ENCODE peak calls at places on chromosomes 4 and X, in nine cellular contexts. A is fibroblast of mammary gland; E is nephron progenitor cell; L is activated CD8-positive, alpha-beta T cell treated with anti-CD3 and anti-CD28 coated beads, Interleukin-2, amount 10 ng/mL, durations not matched to agents 7 days and 5 days; M is neuronal stem cell; D is B cell; N is dermis microvascular lymphatic vessel endothelial cell; J is Right ventricle myocardium superior; O is upper lobe of left lung. B is an unnamed sample.

GRCh38 chrX:47169273-47169672 is 24.3 kb downstream of the RBM10 start:
- DNase-seq in A (no peak), L (no peak), N (no peak), D (no peak), J (no peak), M (no peak), E (no peak), O (no peak), B (no peak)

GRCh38 chr4:108498925-108499324 is 121.5 kb upstream of the RPL34 start:
- DNase-seq in N (no peak), D (no peak), O (no peak), M (no peak), E (no peak), A (no peak), J (no peak), L (no peak), B (no peak)

GRCh38 chr4:64756016-64756415 is 346.8 kb upstream of the TECRL start:
- DNase-seq in L (no peak), M (no peak), D (no peak), E (no peak), J (no peak), N (peak; percentile 11), O (no peak), A (peak; percentile 66), B (no peak)

GRCh38 chrX:30824275-30824674 is 64.8 kb downstream of the TAB3 start:
- DNase-seq in J (no peak), N (no peak), M (no peak), O (no peak), E (no peak), L (no peak), D (no peak), A (no peak), B (no peak)

GRCh38 chr4:8044699-8045098 is 105.0 kb upstream of the AFAP1 start:
- DNase-seq in A (no peak), E (peak; percentile 64), L (no peak), O (no peak), N (no peak), D (no peak), M (no peak), J (no peak), B (peak; percentile 58)

GRCh38 chr4:85200106-85200505 is 233.6 kb upstream of the WDFY3 start:
- DNase-seq in J (no peak), A (peak; percentile 6), O (no peak), E (no peak), M (no peak), D (no peak), N (no peak), L (no peak), B (no peak)

GRCh38 chrX:13994104-13994503 is 35.6 kb downstream of the GEMIN8 start:
- DNase-seq in D (no peak), N (no peak), J (no peak), O (no peak), L (no peak), E (no peak), M (no peak), A (peak; percentile 29), B (no peak)

GRCh38 chrX:68842351-68842750 is 13.5 kb downstream of the EFNB1 start:
- DNase-seq in M (no peak), A (no peak), N (no peak), O (no peak), J (no peak), L (no peak), D (no peak), E (no peak), B (no peak)

GRCh38 chr4:57073559-57073958 is 36.6 kb downstream of the IGFBP7 start:
- DNase-seq in D (no peak), A (no peak), N (no peak), O (no peak), L (no peak), E (no peak), M (no peak), J (no peak), B (no peak)

GRCh38 chr4:13541176-13541604 is 3.1 kb downstream of the NKX3-2 start:
- DNase-seq in D (no peak), L (no peak), O (no peak), A (no peak), J (no peak), M (no peak), N (no peak), E (no peak), B (no peak)

GRCh38 chr4:108695062-108695461 is 44.7 kb downstream of the OSTC start:
- DNase-seq in M (no peak), J (no peak), A (no peak), N (no peak), D (no peak), L (no peak), E (no peak), O (no peak), B (no peak)

GRCh38 chrX:117511379-117511778 is 605.2 kb downstream of the KLHL13 start:
- DNase-seq in J (no peak), L (no peak), E (no peak), A (no peak), N (no peak), M (no peak), D (no peak), O (no peak), B (no peak)

GRCh38 chrX:11190745-11191510 is 79.8 kb downstream of the HCCS start:
- DNase-seq in E (no peak), N (no peak), M (no peak), O (no peak), D (no peak), J (no peak), L (no peak), A (no peak), B (peak; percentile 43)

GRCh38 chr4:185304944-185305690 is 90.6 kb downstream of the LRP2BP start:
- DNase-seq in A (peak; percentile 40), M (peak; percentile 51), J (no peak), E (no peak), N (peak; percentile 42), L (peak; percentile 43), O (peak; percentile 85), D (peak; percentile 67), B (peak; percentile 38)

GRCh38 chr4:4693755-4694295 is 152.0 kb upstream of the STX18 start:
- DNase-seq in J (no peak), O (no peak), L (no peak), E (no peak), M (no peak), D (no peak), N (no peak), A (no peak), B (no peak)

GRCh38 chr4:141246683-141247429 is 26.2 kb downstream of the ZNF330 start:
- DNase-seq in M (no peak), O (no peak), N (no peak), A (no peak), E (no peak), D (no peak), J (no peak), L (no peak), B (no peak)

B was measured in NCI-H2107.